ENCODE peak calls at places on chromosome 14, in nine cellular contexts. I is SK-N-SH, Q is hepatocyte, G is GM23338, L is PC-3, R is GM23248, E is HCT116, X is neural progenitor cell, U is MM.1S. A is an unnamed sample.

GRCh38 chr14:36974985-36975384 is 197.4 kb downstream of the SLC25A21 start:
- DNase-seq in L (peak; percentile 24), Q (no peak), I (no peak), R (no peak), X (no peak), E (no peak), G (no peak), U (no peak), A (no peak)

GRCh38 chr14:96888593-96888992 is 91.4 kb downstream of the VRK1 start:
- DNase-seq in Q (no peak), G (no peak), E (no peak), L (no peak), U (no peak), I (no peak), R (no peak), X (peak; percentile 73), A (no peak)

GRCh38 chr14:89773644-89774316 is 180.8 kb downstream of the EFCAB11 start:
- DNase-seq in E (no peak), L (peak; percentile 33), Q (peak; percentile 79), X (peak; percentile 51), U (peak; percentile 90), G (peak; percentile 75), R (no peak), I (no peak), A (peak; percentile 85)

GRCh38 chr14:95695913-95696312 is 9.7 kb downstream of the TCL1B start:
- DNase-seq in R (no peak), I (no peak), U (no peak), G (no peak), L (no peak), E (no peak), Q (no peak), X (no peak), A (peak; percentile 95)

GRCh38 chr14:53347046-53347445 is 193.9 kb upstream of the DDHD1 start:
- DNase-seq in R (peak; percentile 12), G (peak; percentile 30), L (no peak), X (no peak), I (no peak), E (no peak), U (peak; percentile 7), Q (no peak), A (no peak)

GRCh38 chr14:106277503-106277902 is 751.1 kb downstream of the TMEM121 start:
- DNase-seq in G (no peak), R (no peak), Q (no peak), I (peak; percentile 44), L (no peak), U (no peak), E (no peak), X (no peak), A (peak; percentile 41)

GRCh38 chr14:65277580-65278270 is 134.8 kb upstream of the FUT8 start:
- DNase-seq in X (peak; percentile 28), L (no peak), R (no peak), E (no peak), Q (no peak), I (no peak), G (no peak), U (no peak), A (no peak)

GRCh38 chr14:86915416-86915815 is 1077.6 kb downstream of the GALC start:
- DNase-seq in X (no peak), Q (no peak), R (no peak), E (no peak), U (no peak), L (no peak), I (no peak), G (peak; percentile 14), A (no peak)

GRCh38 chr14:56490379-56490778 is 89.2 kb upstream of the TMEM260 start:
- DNase-seq in Q (peak; percentile 66), G (peak; percentile 68), I (peak; percentile 14), X (peak; percentile 71), E (peak; percentile 35), L (peak; percentile 83), R (peak; percentile 73), U (peak; percentile 31), A (peak; percentile 56)

GRCh38 chr14:104105071-104105821 is 19.7 kb downstream of the ASPG start:
- DNase-seq in G (no peak), R (no peak), Q (no peak), U (no peak), E (no peak), L (no peak), X (no peak), I (no peak), A (no peak)

GRCh38 chr14:94041551-94042346 is 15.6 kb downstream of the OTUB2 start:
- DNase-seq in E (no peak), I (no peak), R (peak; percentile 89), Q (peak; percentile 35), U (no peak), G (no peak), L (no peak), X (no peak), A (no peak)

GRCh38 chr14:56648508-56649301 is 69.1 kb downstream of the TMEM260 start:
- DNase-seq in I (no peak), R (no peak), U (no peak), G (no peak), Q (no peak), L (no peak), E (no peak), X (peak; percentile 90), A (no peak)

GRCh38 chr14:29069228-29069627 is 302.6 kb downstream of the FOXG1 start:
- DNase-seq in R (no peak), X (no peak), Q (no peak), U (no peak), G (no peak), E (no peak), L (no peak), I (no peak), A (no peak)

GRCh38 chr14:56579345-56580316 is at the start of gene TMEM260:
- DNase-seq in R (peak; percentile 92), G (peak; percentile 94), U (peak; percentile 75), E (peak; percentile 85), L (peak; percentile 98), Q (peak; percentile 91), X (peak; percentile 94), I (peak; percentile 89), A (peak; percentile 92)

GRCh38 chr14:58864751-58865519 is 227.2 kb downstream of the DACT1 start:
- DNase-seq in Q (peak; percentile 45), U (no peak), E (no peak), G (no peak), L (peak; percentile 58), R (peak; percentile 87), X (no peak), I (peak; percentile 50), A (no peak)

GRCh38 chr14:30681752-30682355 is 59.7 kb downstream of the SCFD1 start:
- DNase-seq in L (peak; percentile 38), U (no peak), E (peak; percentile 27), G (peak; percentile 61), R (peak; percentile 50), I (peak; percentile 26), X (no peak), Q (peak; percentile 12), A (peak; percentile 11)

GRCh38 chr14:68020999-68021663 is 201.6 kb downstream of the RAD51B start:
- DNase-seq in R (no peak), I (no peak), G (no peak), X (no peak), L (no peak), Q (no peak), E (no peak), U (no peak), A (no peak)

GRCh38 chr14:91265404-91265803 is 20.9 kb upstream of the GPR68 start:
- DNase-seq in G (no peak), U (no peak), E (no peak), X (no peak), L (no peak), R (no peak), I (no peak), Q (no peak), A (no peak)

GRCh38 chr14:54739514-54739913 is 163.1 kb downstream of the GCH1 start:
- DNase-seq in G (no peak), R (no peak), I (no peak), X (no peak), L (peak; percentile 88), Q (no peak), U (no peak), E (no peak), A (no peak)
- TF ChIP-seq EZH2phosphoT487 in G (no peak), R (no peak), I (no peak), X (no peak), L (no peak), Q (no peak), U (no peak), E (no peak), A (no peak)

DNA sequence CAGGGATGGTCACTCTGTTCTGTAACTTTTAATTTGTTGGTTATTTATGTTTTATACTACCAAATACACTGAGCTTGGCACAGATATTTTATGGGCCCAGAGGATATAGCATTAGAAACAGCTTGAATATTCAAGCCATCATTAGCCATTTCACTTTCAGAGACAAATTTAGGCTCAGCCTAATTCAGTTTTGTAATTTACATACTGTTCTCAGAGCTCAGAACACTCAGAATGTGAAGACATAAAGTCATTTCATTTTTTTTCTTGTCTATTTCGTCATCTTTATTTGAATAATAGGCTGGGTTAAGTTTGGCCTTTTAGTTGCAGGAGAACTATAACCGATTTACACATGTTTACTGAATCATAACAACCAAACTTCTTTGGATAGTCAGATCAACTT is 361.7 kb downstream of the SNAPC1 start:
- DNase-seq in L (no peak), G (no peak), Q (no peak), I (no peak), E (no peak), U (no peak), X (no peak), R (no peak), A (no peak)
- H2AFZ ChIP-seq in L (no peak overlapping the region), G (no peak overlapping the region), Q (no peak overlapping the region), I (no peak overlapping the region), E (no peak overlapping the region), U (no peak overlapping the region), X (no peak overlapping the region), R (no peak overlapping the region), A (no peak overlapping the region)

GRCh38 chr14:45972416-45972815 is 679.2 kb downstream of the RPL10L start:
- DNase-seq in E (no peak), U (no peak), L (no peak), I (no peak), G (no peak), Q (no peak), R (no peak), X (no peak), A (no peak)
- TF ChIP-seq EZH2phosphoT487 in E (no peak), U (no peak), L (no peak), I (no peak), G (no peak), Q (no peak), R (no peak), X (no peak), A (no peak)

GRCh38 chr14:71776463-71777359 is 155.5 kb upstream of the RGS6 start:
- DNase-seq in E (no peak), U (no peak), R (peak; percentile 13), G (peak; percentile 18), I (no peak), L (no peak), X (peak; percentile 24), Q (no peak), A (no peak)

DNA sequence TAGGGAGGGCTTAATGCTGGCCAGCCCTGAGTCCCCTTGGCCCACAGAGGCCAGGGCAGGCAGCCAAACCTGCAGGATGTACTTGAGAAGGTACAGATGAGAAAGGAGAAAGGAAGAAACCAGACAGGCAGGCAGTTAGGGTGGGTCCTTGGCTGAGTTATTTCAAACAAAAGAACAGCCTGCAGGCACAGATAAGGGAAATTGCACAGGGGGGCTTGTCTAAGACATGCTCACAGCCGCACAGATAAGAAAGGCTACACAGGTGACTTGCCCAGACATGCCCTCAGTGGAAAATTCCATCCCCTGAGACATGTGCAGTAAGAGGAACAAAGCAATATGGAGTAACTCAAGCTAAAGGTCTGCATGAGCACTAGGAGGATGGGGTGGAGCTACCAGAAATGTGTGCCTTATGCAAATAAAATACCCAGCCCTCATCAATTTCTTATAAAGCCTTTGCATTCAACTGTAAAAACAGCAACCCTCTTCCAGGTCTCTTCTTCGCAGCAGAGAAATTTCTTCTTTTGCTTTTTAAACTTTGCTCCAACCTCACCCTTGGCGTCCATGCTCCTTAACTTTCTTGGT is 158.2 kb upstream of the RGS6 start:
- DNase-seq in L (no peak), X (no peak), U (no peak), Q (no peak), E (no peak), R (no peak), G (no peak), I (no peak), A (no peak)
- H2AFZ ChIP-seq in L (no peak overlapping the region), X (no peak overlapping the region), U (no peak overlapping the region), Q (no peak overlapping the region), E (no peak overlapping the region), R (no peak overlapping the region), G (peak overlapping the region; percentile 72), I (no peak overlapping the region), A (no peak overlapping the region)